ENCODE peak calls at places on chromosomes 6 and 20, in four cellular contexts. S is H1, E is K562, D is SK-N-SH. F is an unnamed sample.

GRCh38 chr6:112929661-112930060 is 582.5 kb downstream of the RFPL4B start:
- DNase-seq in E (no peak), S (no peak), D (no peak), F (no peak)

GRCh38 chr20:31543966-31544598 is 29.8 kb downstream of the HM13 start:
- DNase-seq in S (no peak), D (peak), E (no peak), F (no peak)

GRCh38 chr6:84074988-84075781 is 41.6 kb downstream of the MRAP2 start:
- DNase-seq in D (no peak), E (peak), S (no peak), F (no peak)

GRCh38 chr20:34883809-34884208 is 7.4 kb downstream of the ACSS2 start:
- DNase-seq in S (no peak), D (no peak), E (no peak), F (no peak)

GRCh38 chr6:42201382-42201781 is 6.6 kb upstream of the GUCA1B start:
- DNase-seq in E (no peak), S (no peak), D (no peak), F (no peak)

GRCh38 chr6:2741756-2742155 is 9.0 kb downstream of the MYLK4 start:
- DNase-seq in S (no peak), E (no peak), D (no peak), F (no peak)

GRCh38 chr6:22279427-22279826 is 17.4 kb downstream of the PRL start:
- DNase-seq in S (no peak), D (no peak), E (no peak), F (no peak)

GRCh38 chr6:69231983-69232382 is 564.8 kb downstream of the LMBRD1 start:
- DNase-seq in E (no peak), S (no peak), D (peak), F (no peak)

GRCh38 chr6:122953766-122954165 is 42.3 kb upstream of the CLVS2 start:
- DNase-seq in D (no peak), E (no peak), S (no peak), F (no peak)

GRCh38 chr6:125918681-125919566 is 37.6 kb upstream of the HINT3 start:
- DNase-seq in S (no peak), D (no peak), E (no peak), F (no peak)

GRCh38 chr6:166618866-166619761 is 7.9 kb downstream of the RPS6KA2 start:
- DNase-seq in S (no peak), E (no peak), D (no peak), F (no peak)

GRCh38 chr6:138242987-138243592 is 24.8 kb upstream of the PBOV1 start:
- DNase-seq in S (no peak), E (no peak), D (no peak), F (no peak)

GRCh38 chr6:30885999-30886896 is 1.9 kb downstream of the DDR1 start:
- DNase-seq in E (peak), S (peak), D (peak), F (peak)

GRCh38 chr6:167548451-167548850 is 223.6 kb downstream of the TTLL2 start:
- DNase-seq in E (no peak), S (no peak), D (no peak), F (no peak)

GRCh38 chr20:11047559-11047958 is 373.8 kb upstream of the JAG1 start:
- DNase-seq in E (no peak), D (no peak), S (no peak), F (no peak)

GRCh38 chr6:68167604-68168003 is 467.5 kb upstream of the ADGRB3 start:
- DNase-seq in E (no peak), S (no peak), D (no peak), F (no peak)

GRCh38 chr6:6407061-6407723 is 86.7 kb upstream of the F13A1 start:
- DNase-seq in S (no peak), D (no peak), E (no peak), F (no peak)

GRCh38 chr20:62918830-62919229 is 7.5 kb downstream of the DIDO1 start:
- DNase-seq in D (no peak), E (no peak), S (no peak), F (no peak)

GRCh38 chr6:33670971-33671370 is 40.5 kb downstream of the UQCC2 start:
- DNase-seq in D (no peak), S (no peak), E (peak), F (no peak)

GRCh38 chr6:33673847-33674246 is 37.7 kb downstream of the UQCC2 start:
- DNase-seq in D (no peak), S (no peak), E (no peak), F (no peak)

GRCh38 chr6:33671381-33672072 is 40.0 kb downstream of the UQCC2 start:
- DNase-seq in D (no peak), S (no peak), E (no peak), F (no peak)

GRCh38 chr6:33670086-33670660 is 41.3 kb downstream of the UQCC2 start:
- DNase-seq in S (no peak), E (no peak), D (no peak), F (no peak)

DNA sequence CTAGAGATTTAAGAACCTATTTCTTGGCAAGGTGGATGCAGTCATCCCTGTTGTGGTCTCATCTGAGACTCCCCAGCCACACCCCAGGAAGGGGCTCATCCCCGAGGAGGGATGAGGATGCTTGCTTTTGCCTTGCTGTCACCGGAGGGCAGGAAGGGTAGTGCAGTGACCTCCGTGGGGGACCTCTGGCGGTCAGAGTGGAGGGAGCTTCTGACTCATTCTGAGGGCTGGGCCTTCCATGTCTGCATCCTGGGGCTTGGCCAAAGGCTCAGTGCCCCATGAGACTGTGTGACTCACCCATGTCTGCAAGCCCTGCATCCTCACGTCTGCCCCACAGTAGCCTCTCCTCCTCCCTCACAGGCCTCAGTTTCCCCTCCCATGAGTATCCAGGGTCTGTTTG is 38.7 kb downstream of the UQCC2 start:
- DNase-seq in D (peak), S (no peak), E (peak), F (peak)
- TF ChIP-seq YY1 in D (no peak), S (no peak), E (no peak), F (no peak)

GRCh38 chr6:15901141-15902115 is 227.5 kb upstream of the MYLIP start:
- DNase-seq in S (no peak), E (peak), D (no peak), F (no peak)
- TF ChIP-seq YY1 in S (no peak), E (peak), D (no peak), F (no peak)

DNA sequence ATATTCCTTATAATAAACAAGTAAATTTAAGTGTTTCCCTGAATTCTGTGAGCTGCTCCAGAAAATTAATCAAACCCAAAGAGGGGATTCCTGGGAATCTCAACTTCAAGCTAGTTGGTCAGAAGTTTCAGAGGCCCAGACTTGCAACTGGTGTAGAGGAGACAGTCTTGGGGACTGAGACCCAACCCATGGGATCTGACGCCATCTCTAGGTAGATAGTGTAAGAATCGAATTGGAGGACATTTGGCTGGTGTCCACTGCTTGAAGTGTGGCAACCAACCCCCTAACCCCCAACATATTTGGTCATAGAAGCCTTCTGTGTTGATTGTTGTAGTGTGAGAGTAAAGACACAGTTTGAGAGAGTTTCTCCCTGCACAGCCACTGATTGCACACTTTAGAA is 103.5 kb upstream of the CARMIL1 start:
- DNase-seq in S (no peak), E (no peak), D (no peak), F (no peak)
- TF ChIP-seq YY1 in S (no peak), E (no peak), D (no peak), F (no peak)

DNA sequence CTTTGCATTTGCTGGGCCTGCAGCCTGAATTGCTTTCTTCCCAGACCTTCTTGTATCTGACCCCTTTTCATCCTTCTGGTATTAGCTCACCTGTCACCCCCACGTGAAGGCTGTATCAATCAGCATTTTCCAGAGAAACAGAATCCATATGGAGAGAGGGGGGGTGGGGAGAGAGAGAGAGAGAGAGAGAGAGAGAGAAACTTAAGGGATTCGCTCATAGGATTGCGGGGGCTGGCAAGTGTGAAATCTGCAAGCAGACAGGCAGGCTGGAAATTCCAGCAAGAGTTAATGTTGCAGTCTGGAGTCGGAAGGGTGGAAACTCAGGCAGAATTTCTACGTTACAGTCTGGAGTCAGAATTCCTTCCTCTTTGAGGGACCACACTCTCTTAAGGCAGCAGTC is 410.7 kb upstream of the SULF2 start:
- DNase-seq in D (no peak), E (no peak), S (no peak), F (no peak)
- TF ChIP-seq YY1 in D (no peak), E (no peak), S (no peak), F (no peak)

GRCh38 chr20:59176812-59177211 is 13.2 kb downstream of the ZNF831 start:
- DNase-seq in D (no peak), S (no peak), E (no peak), F (no peak)
- TF ChIP-seq YY1 in D (no peak), S (no peak), E (no peak), F (no peak)

GRCh38 chr6:43922423-43923375 is 152.7 kb downstream of the VEGFA start:
- DNase-seq in E (no peak), S (no peak), D (no peak), F (no peak)
- TF ChIP-seq YY1 in E (no peak), S (no peak), D (no peak), F (no peak)

DNA sequence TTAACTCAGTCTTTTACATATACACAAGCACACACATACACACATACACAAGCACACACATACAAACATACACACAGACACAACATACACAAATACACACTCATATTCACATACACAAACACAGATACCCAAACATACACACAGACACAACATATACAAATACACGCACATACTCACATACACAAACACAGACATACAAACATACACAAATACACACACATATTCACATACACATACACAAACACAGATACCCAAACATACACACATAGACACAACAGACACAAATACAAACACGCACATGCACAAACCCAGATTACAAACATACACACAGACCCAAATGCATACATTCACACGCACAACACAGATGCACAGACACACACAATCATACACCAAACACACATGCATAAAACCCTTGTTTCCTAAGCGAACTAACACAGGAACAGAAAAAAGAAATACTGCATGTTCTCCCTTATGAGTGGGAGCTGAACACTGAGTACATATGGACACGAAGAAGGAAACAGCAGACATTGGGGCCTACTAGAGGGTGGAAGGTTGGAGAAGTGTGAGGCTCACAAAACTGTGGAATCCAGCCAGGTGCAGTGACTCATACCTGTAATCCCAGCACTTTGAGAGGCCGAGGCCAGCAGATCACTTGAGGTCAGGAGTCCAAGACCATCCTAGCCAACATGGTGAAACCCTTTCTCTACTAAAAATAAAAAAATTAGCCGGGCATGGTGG is 34.2 kb downstream of the PIM1 start:
- DNase-seq in S (no peak), D (no peak), E (no peak), F (no peak)
- TF ChIP-seq YY1 in S (no peak), D (no peak), E (no peak), F (no peak)